ENCODE peak calls at places on chromosomes 1 and 21, in nine cellular contexts. B, V, Y, A, E, T, J, I and M are unnamed samples.

GRCh38 chr1:211762206-211762605 is 68.4 kb downstream of the LPGAT1 start:
- DNase-seq in E (no peak), A (no peak), T (no peak), V (no peak), I (no peak), B (no peak), Y (no peak), J (no peak), M (no peak)

GRCh38 chr1:41626146-41626545 is 141.7 kb upstream of the EDN2 start:
- DNase-seq in E (peak), Y (no peak), A (no peak), B (no peak), V (peak), J (no peak), I (no peak), T (no peak), M (peak)

GRCh38 chr1:21287905-21288514 is 2.3 kb downstream of the ECE1 start:
- DNase-seq in A (no peak), Y (no peak), J (no peak), V (no peak), E (no peak), T (no peak), I (no peak), B (no peak), M (no peak)

GRCh38 chr1:39828734-39829133 is 40.1 kb upstream of the BMP8B start:
- DNase-seq in I (no peak), B (no peak), V (no peak), J (no peak), Y (no peak), E (no peak), T (no peak), A (no peak), M (no peak)

GRCh38 chr1:11059990-11060948 is at the start of gene SRM:
- DNase-seq in T (peak), A (peak), Y (peak), V (peak), J (peak), B (peak), I (peak), E (peak), M (peak)

GRCh38 chr1:83931658-83932253 is 67.2 kb downstream of the TTLL7 start:
- DNase-seq in T (peak), J (peak), E (peak), I (no peak), B (no peak), A (peak), Y (peak), V (peak), M (no peak)

GRCh38 chr1:91711504-91712247 is 174.3 kb downstream of the TGFBR3 start:
- DNase-seq in J (no peak), E (no peak), T (no peak), V (no peak), B (no peak), Y (no peak), I (no peak), A (no peak), M (no peak)

GRCh38 chr1:234495231-234495990 is 16.4 kb upstream of the TARBP1 start:
- DNase-seq in I (no peak), J (no peak), T (no peak), Y (no peak), E (peak), A (no peak), V (peak), B (no peak), M (no peak)

GRCh38 chr21:33378081-33378480 is 25.1 kb upstream of the IFNGR2 start:
- DNase-seq in J (no peak), T (no peak), E (no peak), I (no peak), V (no peak), Y (no peak), B (no peak), A (no peak), M (no peak)

GRCh38 chr1:19599810-19600209 is 44.3 kb upstream of the NBL1 start:
- DNase-seq in V (no peak), T (no peak), J (no peak), I (no peak), B (no peak), A (no peak), Y (no peak), E (no peak), M (no peak)

GRCh38 chr1:115006191-115006590 is 23.4 kb upstream of the TSHB start:
- DNase-seq in J (no peak), T (no peak), E (no peak), I (no peak), Y (no peak), A (no peak), B (no peak), V (no peak), M (no peak)

GRCh38 chr1:98651116-98651625 is 10.3 kb upstream of the SNX7 start:
- DNase-seq in Y (no peak), V (no peak), J (no peak), T (no peak), E (no peak), A (no peak), B (no peak), I (no peak), M (peak)

GRCh38 chr1:213686983-213687382 is 300.8 kb upstream of the PROX1 start:
- DNase-seq in B (no peak), A (no peak), T (no peak), Y (no peak), J (no peak), E (no peak), I (no peak), V (no peak), M (no peak)

GRCh38 chr21:26614251-26614650 is 41.2 kb upstream of the CYYR1 start:
- DNase-seq in B (no peak), E (peak), T (no peak), I (no peak), A (no peak), Y (no peak), J (no peak), V (no peak), M (no peak)

GRCh38 chr1:1779691-1780597 is 1.7 kb upstream of the NADK start:
- DNase-seq in I (peak), Y (no peak), J (peak), B (no peak), A (peak), E (peak), V (no peak), T (peak), M (peak)

GRCh38 chr1:71521655-71522264 is 440.9 kb upstream of the ZRANB2 start:
- DNase-seq in V (peak), I (no peak), T (peak), B (no peak), E (peak), A (no peak), Y (peak), J (peak), M (no peak)

GRCh38 chr1:114355240-114355639 is 155.8 kb downstream of the TRIM33 start:
- DNase-seq in E (no peak), A (no peak), V (no peak), B (no peak), Y (no peak), J (no peak), I (no peak), T (no peak), M (no peak)

GRCh38 chr1:107251839-107252238 is 111.0 kb downstream of the NTNG1 start:
- DNase-seq in J (no peak), T (no peak), E (no peak), I (no peak), V (no peak), A (no peak), Y (no peak), B (no peak), M (no peak)

GRCh38 chr1:56074357-56074717 is 505.0 kb downstream of the PLPP3 start:
- DNase-seq in I (no peak), Y (no peak), J (no peak), T (peak), A (no peak), B (no peak), E (no peak), V (no peak), M (no peak)

GRCh38 chr1:53115403-53116306 is 26.8 kb downstream of the SLC1A7 start:
- DNase-seq in J (no peak), T (no peak), Y (peak), V (no peak), A (peak), I (no peak), E (peak), B (no peak), M (peak)

GRCh38 chr1:5297199-5297877 is 642.9 kb downstream of the AJAP1 start:
- DNase-seq in V (no peak), Y (no peak), J (peak), B (no peak), A (no peak), E (no peak), T (peak), I (no peak), M (no peak)

GRCh38 chr1:147236959-147237791 is 5.3 kb upstream of the CHD1L start:
- DNase-seq in A (no peak), Y (no peak), V (no peak), T (no peak), E (no peak), I (no peak), B (no peak), J (no peak), M (no peak)

GRCh38 chr21:41612674-41613250 is 104.8 kb upstream of the TMPRSS2 start:
- DNase-seq in Y (peak), J (peak), I (peak), A (peak), B (peak), E (peak), V (peak), T (peak), M (peak)

GRCh38 chr1:11354893-11355593 is 82.0 kb downstream of the UBIAD1 start:
- DNase-seq in B (no peak), I (no peak), V (no peak), A (no peak), J (no peak), Y (no peak), T (no peak), E (no peak), M (no peak)

GRCh38 chr1:218772575-218772974 is 401.1 kb upstream of the LYPLAL1 start:
- DNase-seq in A (no peak), I (no peak), T (no peak), J (no peak), V (no peak), B (no peak), E (peak), Y (no peak), M (no peak)
- TF ChIP-seq CTCF in A (no peak), I (no peak), T (no peak), J (no peak), V (no peak), B (no peak), E (no peak), Y (no peak), M (no peak)

DNA sequence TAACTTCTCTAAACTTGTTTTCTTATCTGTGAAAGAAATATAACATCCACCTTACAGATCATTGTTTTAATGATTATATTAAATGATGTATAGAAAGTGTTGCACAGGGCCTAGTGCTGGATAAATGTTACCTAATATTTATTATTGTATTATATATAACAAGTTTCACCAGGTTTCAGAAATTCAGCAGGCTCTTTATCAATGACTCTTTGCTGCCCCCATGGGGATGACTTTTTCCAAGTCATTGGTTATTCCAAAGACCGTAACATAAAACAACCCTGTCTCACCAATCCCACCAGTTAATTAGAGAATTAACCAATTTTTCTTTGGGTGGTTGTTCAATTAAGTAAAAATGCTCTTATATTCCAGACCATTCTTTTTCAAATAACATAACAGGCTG is 7.3 kb upstream of the DEDD start:
- DNase-seq in B (no peak), V (peak), J (peak), I (no peak), Y (peak), A (peak), E (peak), T (peak), M (no peak)
- TF ChIP-seq CTCF in B (peak), V (peak), J (peak), I (peak), Y (peak), A (peak), E (peak), T (no peak), M (peak)

DNA sequence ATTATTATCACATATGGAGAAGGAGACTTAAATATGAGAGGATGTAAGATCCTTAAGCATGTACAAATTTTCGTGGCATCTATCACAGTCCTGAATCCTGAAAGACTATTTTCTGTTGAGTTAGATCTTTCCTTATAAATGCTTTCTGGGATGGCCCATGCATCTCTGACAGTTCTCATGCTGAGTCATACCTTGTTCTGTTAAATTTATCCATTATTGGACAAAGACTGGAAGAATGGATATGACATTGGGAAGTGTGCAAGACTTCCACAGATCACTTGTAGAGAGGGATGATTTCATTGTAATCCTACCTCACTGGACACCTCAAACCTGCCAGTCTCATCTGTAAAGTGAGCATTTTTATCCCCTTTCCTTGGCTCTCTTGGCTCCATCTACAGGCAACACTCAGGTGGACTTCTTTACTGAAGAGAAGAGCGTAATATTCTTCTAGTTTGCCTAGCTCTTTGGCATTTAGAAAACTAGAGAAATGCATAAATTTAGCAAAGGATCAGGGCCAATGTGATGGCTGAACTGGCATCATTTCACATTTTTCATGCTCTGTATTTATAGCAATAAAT is 128.2 kb downstream of the NFIA start:
- DNase-seq in I (no peak), E (no peak), V (no peak), B (no peak), A (no peak), T (no peak), J (no peak), Y (peak), M (no peak)
- TF ChIP-seq CTCF in I (no peak), E (no peak), V (no peak), B (no peak), A (no peak), T (no peak), J (no peak), Y (peak), M (peak)

DNA sequence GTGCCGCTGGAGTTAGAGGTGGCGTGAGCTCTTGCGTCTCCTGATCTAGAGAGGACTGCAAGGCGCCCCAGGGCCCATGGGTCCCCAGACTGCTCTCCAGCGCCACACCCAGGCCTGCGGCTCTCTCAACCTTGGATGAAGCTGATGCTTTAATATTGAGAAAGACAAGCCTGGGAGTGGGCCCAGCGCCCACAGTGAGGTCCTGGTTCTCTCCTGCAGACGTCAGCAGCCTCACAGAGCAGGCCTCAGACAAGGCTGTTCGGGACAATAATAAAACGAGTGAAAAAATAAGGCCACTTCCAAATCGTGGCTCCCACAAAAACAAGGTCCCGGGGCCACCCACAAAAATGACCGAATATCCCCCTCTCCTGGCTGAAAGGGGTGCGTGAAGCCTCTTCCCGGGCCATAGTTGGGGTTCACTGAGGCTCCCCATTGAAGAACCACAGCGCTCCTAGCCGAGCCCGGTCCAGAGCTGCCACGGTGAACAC is 6.0 kb upstream of the DNMT3L start:
- DNase-seq in B (no peak), A (peak), V (no peak), T (no peak), J (no peak), E (no peak), I (no peak), Y (peak), M (no peak)
- TF ChIP-seq CTCF in B (no peak), A (peak), V (peak), T (no peak), J (peak), E (no peak), I (no peak), Y (peak), M (peak)

DNA sequence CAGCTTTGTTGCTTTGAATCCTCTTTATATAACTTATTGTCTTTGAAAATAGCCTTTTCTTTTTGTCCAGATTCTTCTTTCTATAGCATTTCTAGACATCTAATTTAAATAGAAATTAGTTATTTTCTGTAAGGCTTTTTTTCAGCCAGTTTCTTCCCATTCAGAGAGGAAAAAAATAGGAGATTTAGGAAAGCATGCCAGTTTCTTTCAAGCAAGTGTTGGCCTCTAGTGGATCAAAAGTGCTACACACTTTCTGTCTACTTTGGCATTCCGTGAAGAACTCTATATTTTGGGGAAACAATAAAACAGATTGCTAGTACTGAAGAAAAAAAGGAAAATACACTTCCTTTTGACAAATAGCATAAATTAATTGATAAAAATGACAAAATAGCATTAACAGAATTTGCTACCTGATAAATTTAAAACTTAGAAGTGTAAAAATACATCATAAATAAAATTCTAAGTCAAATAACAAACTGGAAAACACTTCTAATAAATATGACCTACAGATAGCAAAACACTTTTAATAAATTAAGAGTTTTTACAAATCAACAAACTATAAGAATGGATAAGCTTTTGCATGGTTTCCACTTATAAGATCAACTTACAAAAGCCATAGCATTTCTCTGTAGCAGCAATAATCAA is 13.1 kb upstream of the EXO1 start:
- DNase-seq in E (peak), B (no peak), J (no peak), T (no peak), V (no peak), A (no peak), I (no peak), Y (peak), M (no peak)
- TF ChIP-seq CTCF in E (peak), B (peak), J (peak), T (no peak), V (peak), A (peak), I (peak), Y (peak), M (peak)

DNA sequence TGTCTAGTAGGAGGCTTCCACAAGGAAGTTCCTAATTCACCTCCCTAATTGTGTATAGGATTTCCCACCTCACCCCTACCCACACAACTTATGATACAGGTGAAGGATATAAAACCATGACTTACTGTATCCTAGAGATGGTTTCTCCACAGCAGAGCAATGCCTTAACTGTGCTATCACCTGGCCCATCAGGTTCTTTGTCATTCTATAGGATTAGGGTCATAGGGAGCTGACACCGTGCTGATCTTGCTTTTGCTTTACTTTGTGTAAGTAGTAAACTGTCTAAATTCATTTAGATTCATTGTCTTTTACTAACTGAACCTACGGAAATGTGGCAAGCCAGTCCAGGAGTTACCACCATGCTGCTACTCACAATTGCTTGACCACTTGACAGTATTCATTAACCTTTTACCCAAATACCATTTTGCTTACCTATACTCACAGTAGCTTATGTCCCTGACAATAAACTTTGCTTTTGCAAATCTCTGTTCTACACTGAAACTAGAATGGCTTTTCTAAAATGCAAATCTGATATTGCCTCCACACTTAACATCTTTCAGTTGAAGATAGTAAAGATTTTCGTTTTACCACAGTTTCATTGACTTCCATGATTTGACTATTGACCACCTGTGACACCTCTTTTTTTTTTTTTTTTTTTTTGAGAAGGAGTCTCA is 147.6 kb downstream of the IFI44 start:
- DNase-seq in A (no peak), J (no peak), Y (no peak), T (no peak), I (no peak), V (no peak), B (no peak), E (no peak), M (no peak)
- TF ChIP-seq CTCF in A (no peak), J (no peak), Y (no peak), T (no peak), I (no peak), V (no peak), B (no peak), E (no peak), M (no peak)

GRCh38 chr1:152623203-152623844 is 421 bp upstream of the LCE3A start:
- DNase-seq in I (no peak), A (peak), Y (peak), T (no peak), V (no peak), B (no peak), J (no peak), E (no peak), M (no peak)
- TF ChIP-seq CTCF in I (no peak), A (peak), Y (peak), T (no peak), V (no peak), B (no peak), J (no peak), E (peak), M (no peak)

GRCh38 chr1:62370594-62370993 is 51.4 kb upstream of the KANK4 start:
- DNase-seq in A (no peak), T (no peak), Y (no peak), V (no peak), I (no peak), B (no peak), E (no peak), J (no peak), M (no peak)
- TF ChIP-seq CTCF in A (no peak), T (no peak), Y (no peak), V (no peak), I (no peak), B (no peak), E (no peak), J (no peak), M (no peak)

DNA sequence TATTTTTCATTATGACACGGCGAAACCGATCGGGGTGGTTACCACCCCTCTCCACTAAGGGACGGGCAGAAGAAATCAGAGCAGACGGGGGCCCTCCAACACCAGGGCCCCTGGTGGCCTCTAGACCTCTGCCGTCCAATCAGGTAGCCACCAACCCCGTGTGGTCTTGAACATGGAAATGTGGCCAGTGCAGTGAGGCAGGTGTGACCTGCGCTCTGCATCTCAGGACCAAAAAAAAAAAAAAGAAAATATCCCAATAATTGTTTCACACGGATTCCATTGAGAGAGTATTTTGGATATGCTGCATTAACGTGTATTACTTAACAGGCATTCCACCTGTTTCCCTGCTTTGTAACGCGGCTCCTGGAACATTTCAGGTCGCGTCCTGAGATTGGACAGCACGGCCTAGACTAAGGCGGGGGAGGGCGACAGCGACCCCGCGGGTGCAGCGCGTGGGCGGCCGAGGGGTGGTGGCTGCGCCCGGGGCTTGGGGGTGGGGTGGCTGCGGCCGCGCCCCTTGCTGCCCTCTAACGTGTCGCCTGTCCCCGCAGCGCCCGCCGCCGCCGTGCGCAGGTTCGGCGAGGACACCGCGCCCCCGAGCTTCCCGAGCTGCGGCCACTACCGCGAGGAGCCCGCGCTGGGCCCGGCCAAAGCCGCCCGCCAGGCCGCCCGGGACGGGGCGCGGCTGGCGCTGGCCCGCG is 48.3 kb downstream of the SIM2 start:
- DNase-seq in E (no peak), A (peak), J (no peak), T (no peak), Y (no peak), B (no peak), V (no peak), I (no peak), M (peak)
- TF ChIP-seq CTCF in E (no peak), A (peak), J (no peak), T (no peak), Y (no peak), B (peak), V (no peak), I (no peak), M (no peak)